ENCODE peak calls at places on chromosomes 13 and 19, in six cellular contexts. L is K562, X is IMR-90, S is A549, C is GM12878, V is HepG2. I is an unnamed sample.

GRCh38 chr13:109198585-109198984 is 569.2 kb downstream of the MYO16 start:
- DNase-seq in C (no peak), X (peak), S (no peak), V (no peak), L (no peak), I (no peak)

GRCh38 chr13:23969672-23970071 is 72.4 kb upstream of the C1QTNF9B start:
- DNase-seq in L (no peak), C (no peak), V (peak), X (peak), S (peak), I (no peak)

GRCh38 chr19:13212759-13213330 is 62.6 kb downstream of the IER2 start:
- DNase-seq in S (peak), X (peak), V (peak), C (peak), L (peak), I (peak)

GRCh38 chr13:46523972-46524737 is 28.8 kb upstream of the LRCH1 start:
- DNase-seq in S (no peak), V (no peak), C (no peak), X (no peak), L (no peak), I (no peak)

GRCh38 chr13:34430294-34430693 is 511.8 kb upstream of the NBEA start:
- DNase-seq in C (no peak), L (no peak), X (peak), S (no peak), V (no peak), I (no peak)

GRCh38 chr13:50365683-50366391 is 350.6 kb downstream of the KCNRG start:
- DNase-seq in X (no peak), C (peak), S (peak), L (no peak), V (peak), I (no peak)

GRCh38 chr13:109873351-109874123 is 87.2 kb upstream of the IRS2 start:
- DNase-seq in C (no peak), L (no peak), S (no peak), X (no peak), V (no peak), I (no peak)

GRCh38 chr19:45601524-45602522 is at the start of gene GPR4:
- DNase-seq in L (peak), S (no peak), C (no peak), X (no peak), V (no peak), I (peak)

GRCh38 chr13:101267656-101268055 is 148.7 kb downstream of the NALCN start:
- DNase-seq in C (no peak), V (no peak), L (no peak), X (no peak), S (no peak), I (no peak)

GRCh38 chr13:57045816-57046691 is 94.7 kb upstream of the PRR20A start:
- DNase-seq in C (no peak), V (no peak), S (no peak), X (no peak), L (no peak), I (peak)

DNA sequence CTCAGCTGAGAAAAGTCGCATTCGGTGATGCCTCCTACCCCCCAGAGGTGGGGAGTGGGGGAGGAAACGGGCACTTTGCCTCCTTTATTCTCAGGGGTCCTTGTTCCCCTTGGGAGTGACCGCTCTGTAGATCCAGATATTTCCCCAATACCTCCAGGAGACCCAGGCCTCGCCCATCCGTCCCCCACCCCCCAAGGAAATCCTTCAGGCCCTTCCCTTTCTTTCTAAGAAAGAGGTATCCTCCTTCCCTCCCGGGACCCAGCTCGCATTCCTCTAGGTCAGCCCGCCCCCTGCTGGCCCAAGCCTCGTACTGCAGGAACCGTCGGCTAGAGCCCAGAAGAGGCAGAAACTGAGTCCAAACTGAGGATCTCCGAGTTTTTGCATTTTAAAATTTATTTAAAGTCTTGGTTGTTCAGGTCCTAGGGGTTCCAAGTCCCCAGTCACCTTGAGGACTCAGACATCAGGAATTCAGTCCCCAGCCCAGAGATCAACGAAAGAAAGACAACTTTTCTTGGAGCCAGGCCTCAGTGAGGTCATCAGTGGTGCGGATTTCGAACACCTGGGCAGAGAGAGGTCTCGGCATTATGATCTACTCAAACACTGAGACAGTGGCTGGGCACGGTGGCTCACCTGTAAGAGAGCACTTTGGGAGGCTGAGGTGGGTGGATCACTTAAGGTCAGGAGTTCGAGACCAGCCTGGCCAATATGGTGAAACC is 7.5 kb upstream of the LRFN1 start:
- DNase-seq in X (peak), L (peak), S (peak), V (peak), C (no peak), I (peak)
- TF ChIP-seq BHLHE40 in X (no peak), L (no peak), S (no peak), V (no peak), C (no peak), I (no peak)

GRCh38 chr19:3129112-3129511 is 6.7 kb upstream of the GNA15 start:
- DNase-seq in C (no peak), V (peak), L (peak), S (peak), X (peak), I (no peak)
- TF ChIP-seq BHLHE40 in C (no peak), V (no peak), L (no peak), S (no peak), X (no peak), I (no peak)

GRCh38 chr13:21101865-21102576 is 40.6 kb upstream of the LATS2 start:
- DNase-seq in X (no peak), L (no peak), V (peak), C (no peak), S (no peak), I (no peak)

GRCh38 chr13:21104199-21105019 is 43.0 kb upstream of the LATS2 start:
- DNase-seq in V (no peak), C (no peak), L (no peak), X (no peak), S (no peak), I (no peak)

GRCh38 chr13:21100994-21101757 is 39.8 kb upstream of the LATS2 start:
- DNase-seq in X (no peak), L (no peak), C (no peak), S (peak), V (peak), I (no peak)

GRCh38 chr13:21109168-21109567 is 47.8 kb upstream of the LATS2 start:
- DNase-seq in L (no peak), S (no peak), C (no peak), X (no peak), V (no peak), I (no peak)

GRCh38 chr13:21106089-21106488 is 44.7 kb upstream of the LATS2 start:
- DNase-seq in C (no peak), S (no peak), X (peak), V (no peak), L (no peak), I (no peak)
- TF ChIP-seq BHLHE40 in C (no peak), S (no peak), X (no peak), V (no peak), L (no peak), I (no peak)

GRCh38 chr19:4352701-4353121 is 9.3 kb downstream of the MPND start:
- DNase-seq in S (peak), V (peak), X (peak), C (no peak), L (peak), I (peak)
- TF ChIP-seq BHLHE40 in S (no peak), V (no peak), X (no peak), C (no peak), L (no peak), I (no peak)

DNA sequence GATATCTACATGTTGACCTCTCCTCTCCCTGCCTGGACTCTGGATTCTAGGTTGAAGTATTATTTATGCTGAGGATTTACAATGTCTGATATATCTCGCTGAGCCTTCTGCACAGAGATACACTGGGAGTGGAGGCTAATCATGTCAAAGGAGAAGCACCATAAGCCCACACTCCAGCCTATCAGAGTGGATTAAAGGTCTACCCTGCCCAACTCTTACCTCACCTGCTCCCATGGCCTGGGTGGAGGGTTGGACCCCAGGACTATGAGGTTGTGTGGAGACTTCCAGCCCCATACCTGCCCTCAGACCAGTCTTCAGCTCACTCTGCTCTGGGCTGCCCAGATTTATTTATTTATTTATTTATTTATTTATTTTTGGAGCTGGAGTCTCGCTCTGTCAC is 15.4 kb downstream of the OR10H4 start:
- DNase-seq in V (no peak), L (no peak), S (no peak), X (no peak), C (no peak), I (no peak)
- TF ChIP-seq BHLHE40 in V (no peak), L (no peak), S (no peak), X (no peak), C (no peak), I (no peak)

GRCh38 chr13:32314271-32314967 is 744 bp downstream of the ZAR1L start:
- DNase-seq in S (no peak), X (no peak), L (no peak), C (no peak), V (no peak), I (no peak)

GRCh38 chr13:32316030-32316344 is 679 bp downstream of the BRCA2 start:
- DNase-seq in X (no peak), C (peak), S (no peak), L (no peak), V (no peak), I (no peak)

GRCh38 chr13:32316476-32316875 is 1.2 kb downstream of the BRCA2 start:
- DNase-seq in X (no peak), S (no peak), L (no peak), C (no peak), V (no peak), I (no peak)

GRCh38 chr13:32315255-32316029 is at the start of the genes BRCA2 and ZAR1L:
- DNase-seq in L (peak), V (peak), X (peak), S (peak), C (peak), I (peak)

GRCh38 chr13:32314968-32315254 is 252 bp downstream of the ZAR1L start:
- DNase-seq in L (peak), S (peak), V (peak), C (no peak), X (peak), I (peak)
- TF ChIP-seq BHLHE40 in L (no peak), S (no peak), V (no peak), C (no peak), X (no peak), I (no peak)

DNA sequence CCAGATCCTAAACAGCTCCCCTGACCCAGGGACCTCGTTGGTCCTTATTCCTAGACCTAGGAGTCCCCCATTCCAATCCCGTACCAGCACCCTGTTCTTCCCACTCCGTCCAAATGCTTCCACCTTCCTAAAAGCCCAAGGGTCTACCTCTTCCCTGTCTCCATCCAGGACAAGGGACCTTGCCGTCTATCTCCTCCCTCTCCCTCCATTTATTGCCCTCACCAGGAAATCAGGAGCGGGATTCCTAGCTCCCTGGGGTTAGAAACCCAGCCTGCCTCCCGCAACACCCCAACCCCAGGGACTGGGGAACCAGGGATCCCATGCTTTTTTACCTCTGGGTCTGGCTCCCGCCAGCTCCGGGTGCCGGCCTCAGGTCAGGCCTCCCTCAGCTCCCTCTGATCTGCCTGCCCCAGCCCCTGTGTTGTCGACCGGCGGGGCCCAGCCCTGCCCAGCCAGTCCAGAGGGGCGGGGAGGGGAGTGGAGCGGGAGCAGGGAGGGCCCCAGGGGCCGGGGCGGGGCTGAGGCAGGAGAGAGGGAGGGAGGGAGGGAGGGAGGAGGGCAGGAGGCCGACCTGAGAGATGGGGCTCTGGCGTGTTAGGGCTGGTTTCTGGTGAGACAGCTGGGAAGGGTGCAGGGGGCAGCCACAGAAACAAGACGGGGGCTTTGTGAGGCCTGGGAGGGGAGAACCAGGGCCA is at the start of gene B3GNT8:
- DNase-seq in S (no peak), L (peak), X (peak), C (no peak), V (peak), I (peak)
- TF ChIP-seq BHLHE40 in S (no peak), L (no peak), X (no peak), C (no peak), V (no peak), I (no peak)